ENCODE peak calls at places on chromosomes 11 and 22, in ten cellular contexts. B is mammary epithelial cell, C is tibial nerve, K is upper lobe of right lung, S is kidney, G is left ventricle myocardium inferior, V is mucosa of descending colon, R is dorsolateral prefrontal cortex, E is AG10803, A is GM12865. H is an unnamed sample.

GRCh38 chr22:20054485-20054884 is 25.6 kb upstream of the DGCR8 start:
- DNase-seq in B (no peak), C (no peak), K (no peak), S (no peak), G (no peak), V (no peak), R (no peak), E (no peak), A (no peak), H (no peak)

GRCh38 chr22:50191041-50191740 is 5.5 kb downstream of the TRABD start:
- DNase-seq in B (no peak), C (no peak), K (no peak), S (peak), G (no peak), V (peak), R (no peak), E (no peak), A (peak), H (no peak)

GRCh38 chr11:43937434-43938411 is 4.7 kb upstream of the C11orf96 start:
- DNase-seq in B (peak), C (no peak), K (no peak), S (no peak), G (no peak), V (no peak), R (no peak), E (peak), A (no peak), H (no peak)

GRCh38 chr11:95503047-95503446 is 272.0 kb upstream of the SESN3 start:
- DNase-seq in B (no peak), C (no peak), K (no peak), S (no peak), G (peak), V (no peak), R (no peak), E (peak), A (no peak), H (no peak)

GRCh38 chr11:8252946-8253345 is 10.7 kb downstream of the LMO1 start:
- DNase-seq in B (no peak), C (no peak), K (peak), S (peak), G (no peak), V (no peak), R (no peak), E (no peak), A (no peak), H (no peak)

GRCh38 chr22:35835267-35835997 is 117.8 kb downstream of the APOL5 start:
- DNase-seq in B (peak), C (no peak), K (no peak), S (no peak), G (no peak), V (no peak), R (no peak), E (peak), A (no peak), H (no peak)

GRCh38 chr22:38228873-38229740 is 27.3 kb downstream of the MAFF start:
- DNase-seq in B (peak), C (no peak), K (no peak), S (no peak), G (no peak), V (peak), R (no peak), E (peak), A (no peak), H (no peak)

GRCh38 chr11:99015634-99016454 is 4.9 kb upstream of the CNTN5 start:
- DNase-seq in B (peak), C (peak), K (no peak), S (no peak), G (no peak), V (no peak), R (no peak), E (peak), A (peak), H (no peak)

GRCh38 chr11:29343465-29344333 is 673.1 kb downstream of the KCNA4 start:
- DNase-seq in B (peak), C (peak), K (peak), S (peak), G (peak), V (no peak), R (peak), E (peak), A (peak), H (peak)

GRCh38 chr22:37526376-37526775 is 7.2 kb upstream of the CARD10 start:
- DNase-seq in B (peak), C (no peak), K (no peak), S (peak), G (no peak), V (peak), R (no peak), E (no peak), A (no peak), H (no peak)

GRCh38 chr11:3837793-3838192 is 3.0 kb downstream of the RHOG start:
- DNase-seq in B (no peak), C (peak), K (no peak), S (no peak), G (peak), V (no peak), R (peak), E (peak), A (peak), H (no peak)

GRCh38 chr22:43263645-43264514 is 76.9 kb upstream of the TTLL12 start:
- DNase-seq in B (peak), C (no peak), K (no peak), S (peak), G (peak), V (peak), R (no peak), E (peak), A (peak), H (peak)

GRCh38 chr11:19892387-19892786 is 179.8 kb downstream of the NAV2 start:
- DNase-seq in B (peak), C (no peak), K (no peak), S (no peak), G (no peak), V (no peak), R (no peak), E (no peak), A (no peak), H (no peak)

GRCh38 chr11:96257036-96257435 is 86.0 kb downstream of the MAML2 start:
- DNase-seq in B (no peak), C (no peak), K (no peak), S (no peak), G (no peak), V (no peak), R (no peak), E (no peak), A (no peak), H (no peak)

GRCh38 chr22:20155330-20156041 is 4.6 kb upstream of the CCDC188 start:
- DNase-seq in B (peak), C (no peak), K (no peak), S (peak), G (peak), V (peak), R (peak), E (peak), A (peak), H (no peak)

DNA sequence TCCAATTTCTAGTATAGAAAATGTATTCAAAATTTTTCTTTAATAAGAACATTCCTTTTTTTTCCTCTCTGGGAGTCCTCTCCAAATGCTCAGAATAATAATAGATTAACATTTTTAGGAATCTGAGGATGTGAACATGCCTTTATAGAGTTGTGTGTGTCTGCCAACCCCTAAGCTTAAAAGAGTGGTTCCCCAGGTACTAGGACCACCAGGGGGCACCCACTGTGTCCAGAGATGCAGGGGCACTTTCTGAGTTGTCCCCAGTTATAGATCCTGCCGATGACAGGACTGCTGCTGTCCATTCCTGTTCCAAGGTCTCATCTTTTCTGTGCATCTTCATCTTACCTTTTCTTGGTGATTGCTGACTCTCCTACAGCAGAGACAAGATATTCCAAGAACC is 27.0 kb upstream of the MICAL2 start:
- DNase-seq in B (no peak), C (no peak), K (no peak), S (no peak), G (no peak), V (no peak), R (no peak), E (no peak), A (no peak), H (no peak)
- TF ChIP-seq CTCF in B (no peak), C (no peak), K (no peak), S (no peak), G (peak), V (no peak), R (no peak), E (no peak), A (peak), H (peak)

GRCh38 chr22:22702159-22702873 is 57.9 kb downstream of the GGTLC2 start:
- DNase-seq in B (no peak), C (no peak), K (no peak), S (no peak), G (no peak), V (no peak), R (no peak), E (no peak), A (no peak), H (no peak)
- TF ChIP-seq CTCF in B (peak), C (no peak), K (peak), S (no peak), G (no peak), V (peak), R (no peak), E (no peak), A (peak), H (no peak)

GRCh38 chr11:104881117-104881794 is 17.0 kb downstream of the CASP12 start:
- DNase-seq in B (no peak), C (no peak), K (no peak), S (no peak), G (no peak), V (no peak), R (no peak), E (no peak), A (peak), H (no peak)

GRCh38 chr11:104876838-104877500 is 21.3 kb downstream of the CASP12 start:
- DNase-seq in B (no peak), C (no peak), K (no peak), S (no peak), G (no peak), V (no peak), R (no peak), E (no peak), A (peak), H (no peak)

GRCh38 chr11:104876324-104876723 is 21.9 kb downstream of the CASP12 start:
- DNase-seq in B (no peak), C (no peak), K (no peak), S (no peak), G (no peak), V (no peak), R (no peak), E (no peak), A (no peak), H (no peak)

GRCh38 chr11:104883342-104883741 is 14.9 kb downstream of the CASP12 start:
- DNase-seq in B (peak), C (no peak), K (no peak), S (no peak), G (no peak), V (no peak), R (no peak), E (no peak), A (no peak), H (no peak)

DNA sequence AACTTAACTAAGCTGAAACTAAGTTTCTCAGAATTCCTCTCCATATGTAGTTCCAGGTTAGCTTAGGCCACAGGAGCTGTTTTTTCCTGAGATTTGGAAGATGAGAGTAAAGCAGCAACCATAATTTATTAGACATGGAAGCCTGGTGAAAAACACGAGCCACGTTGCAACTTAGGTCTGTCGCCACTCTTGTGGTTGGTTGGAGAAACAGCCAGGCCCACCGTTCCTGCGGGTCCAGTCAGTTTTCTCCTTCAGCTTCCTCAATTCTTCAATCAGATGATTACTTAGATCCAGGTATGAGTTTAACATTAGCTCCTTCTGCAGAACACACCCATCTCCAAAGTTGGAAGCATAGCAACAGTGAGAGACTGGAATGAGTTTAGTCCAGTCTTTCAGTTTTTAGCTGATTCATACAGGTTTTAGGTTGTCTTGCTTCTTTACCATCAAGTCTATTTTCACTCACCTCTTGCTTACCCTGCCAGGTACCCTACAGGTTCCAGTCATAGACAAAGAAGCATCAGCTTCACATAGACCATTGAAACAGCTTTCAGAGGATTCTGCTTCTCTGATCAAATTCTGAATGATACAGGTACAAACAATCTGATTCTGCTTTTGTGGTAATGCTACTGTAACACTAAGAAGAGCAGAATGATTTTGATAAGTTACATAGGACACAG is 18.6 kb downstream of the CASP12 start:
- DNase-seq in B (no peak), C (no peak), K (no peak), S (no peak), G (no peak), V (no peak), R (no peak), E (no peak), A (no peak), H (no peak)
- TF ChIP-seq CTCF in B (no peak), C (no peak), K (no peak), S (no peak), G (no peak), V (no peak), R (no peak), E (no peak), A (no peak), H (no peak)

DNA sequence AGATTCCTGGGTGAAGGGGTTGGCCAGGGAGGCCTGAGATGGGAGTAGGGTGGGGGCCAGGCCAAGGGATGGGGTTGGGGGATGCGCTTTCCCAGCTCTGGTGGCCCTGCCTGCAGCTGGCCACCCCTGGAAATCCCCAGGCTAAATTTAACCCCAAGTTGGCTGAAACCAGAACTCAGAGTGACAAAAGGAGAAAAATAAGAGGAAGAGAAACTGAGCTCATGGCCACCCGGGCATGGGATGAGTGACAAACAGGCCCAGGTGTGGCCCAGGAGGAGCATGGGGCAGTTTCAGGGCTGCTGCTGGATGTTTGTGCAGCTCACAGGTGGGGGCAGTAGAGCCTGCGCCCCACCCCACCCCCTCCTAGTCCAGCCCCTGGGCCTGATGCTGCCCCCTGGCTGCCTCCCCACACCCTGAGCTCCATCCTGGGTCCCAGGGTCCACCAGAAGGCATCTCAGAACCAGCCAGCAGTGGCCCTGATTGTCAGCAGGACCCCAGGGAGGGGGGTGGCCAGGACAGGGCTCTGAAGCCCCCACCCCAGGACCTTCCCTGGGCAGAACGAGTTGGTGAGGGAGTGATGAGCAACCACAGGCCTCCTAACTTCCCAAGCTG is 48.0 kb downstream of the IGLL5 start:
- DNase-seq in B (no peak), C (no peak), K (no peak), S (peak), G (no peak), V (peak), R (no peak), E (no peak), A (peak), H (no peak)
- TF ChIP-seq CTCF in B (no peak), C (no peak), K (no peak), S (no peak), G (no peak), V (no peak), R (no peak), E (no peak), A (peak), H (no peak)

GRCh38 chr11:60710482-60710881 is 11.1 kb downstream of the MS4A8 start:
- DNase-seq in B (no peak), C (no peak), K (no peak), S (no peak), G (no peak), V (no peak), R (no peak), E (no peak), A (no peak), H (no peak)
- TF ChIP-seq CTCF in B (no peak), C (no peak), K (no peak), S (no peak), G (no peak), V (no peak), R (no peak), E (no peak), A (no peak), H (no peak)

GRCh38 chr11:135074397-135074998 is 662.5 kb upstream of the B3GAT1 start:
- DNase-seq in B (no peak), C (no peak), K (no peak), S (no peak), G (no peak), V (no peak), R (no peak), E (no peak), A (no peak), H (no peak)
- TF ChIP-seq CTCF in B (no peak), C (no peak), K (no peak), S (no peak), G (peak), V (no peak), R (no peak), E (peak), A (no peak), H (peak)

GRCh38 chr22:45268958-45269844 is 15.5 kb upstream of the UPK3A start:
- DNase-seq in B (peak), C (peak), K (peak), S (peak), G (peak), V (peak), R (peak), E (peak), A (peak), H (peak)
- TF ChIP-seq CTCF in B (peak), C (peak), K (peak), S (peak), G (peak), V (peak), R (peak), E (peak), A (peak), H (peak)